ENCODE peak calls at places on chromosomes 1 and 21, in eight cellular contexts. One of them, this sample, is unnamed.

GRCh38 chr21:44408226-44408625 is 47.1 kb upstream of the LRRC3 start:
- DNase-seq in endodermal cell: no peak
- DNase-seq in psoas muscle: no peak
- DNase-seq in effector memory CD4-positive, alpha-beta T cell: no peak
- DNase-seq in A549: no peak
- DNase-seq in stomach: no peak
- DNase-seq in H1: no peak
- DNase-seq in aorta: peak
- DNase-seq in this sample: no peak

GRCh38 chr1:3863231-3863935 is 6.1 kb downstream of the DFFB start:
- DNase-seq in endodermal cell: no peak
- DNase-seq in psoas muscle: no peak
- DNase-seq in effector memory CD4-positive, alpha-beta T cell: no peak
- DNase-seq in A549: no peak
- DNase-seq in stomach: no peak
- DNase-seq in H1: no peak
- DNase-seq in aorta: peak
- DNase-seq in this sample: no peak

GRCh38 chr1:207818971-207819451 is 67.2 kb downstream of the CD46 start:
- DNase-seq in endodermal cell: no peak
- DNase-seq in psoas muscle: peak
- DNase-seq in effector memory CD4-positive, alpha-beta T cell: no peak
- DNase-seq in A549: peak
- DNase-seq in stomach: no peak
- DNase-seq in H1: no peak
- DNase-seq in aorta: no peak
- DNase-seq in this sample: no peak

GRCh38 chr1:236982380-236982779 is 21.9 kb downstream of the MT1HL1 start:
- DNase-seq in endodermal cell: peak
- DNase-seq in psoas muscle: no peak
- DNase-seq in effector memory CD4-positive, alpha-beta T cell: no peak
- DNase-seq in A549: no peak
- DNase-seq in stomach: no peak
- DNase-seq in H1: no peak
- DNase-seq in aorta: no peak
- DNase-seq in this sample: no peak

GRCh38 chr1:172647110-172647564 is 11.8 kb upstream of the FASLG start:
- DNase-seq in endodermal cell: no peak
- DNase-seq in psoas muscle: no peak
- DNase-seq in effector memory CD4-positive, alpha-beta T cell: no peak
- DNase-seq in A549: no peak
- DNase-seq in stomach: no peak
- DNase-seq in H1: no peak
- DNase-seq in aorta: no peak
- DNase-seq in this sample: no peak

GRCh38 chr1:16072616-16073484 is 601 bp downstream of the FAM131C start:
- DNase-seq in endodermal cell: peak
- DNase-seq in psoas muscle: no peak
- DNase-seq in effector memory CD4-positive, alpha-beta T cell: no peak
- DNase-seq in A549: no peak
- DNase-seq in stomach: no peak
- DNase-seq in H1: no peak
- DNase-seq in aorta: no peak
- DNase-seq in this sample: no peak

GRCh38 chr1:232016636-232017035 is 390.0 kb downstream of the DISC1 start:
- DNase-seq in endodermal cell: no peak
- DNase-seq in psoas muscle: no peak
- DNase-seq in effector memory CD4-positive, alpha-beta T cell: no peak
- DNase-seq in A549: no peak
- DNase-seq in stomach: no peak
- DNase-seq in H1: no peak
- DNase-seq in aorta: no peak
- DNase-seq in this sample: no peak

GRCh38 chr1:59375321-59376220 is 78.7 kb downstream of the FGGY start:
- DNase-seq in endodermal cell: no peak
- DNase-seq in psoas muscle: no peak
- DNase-seq in effector memory CD4-positive, alpha-beta T cell: no peak
- DNase-seq in A549: peak
- DNase-seq in stomach: no peak
- DNase-seq in H1: no peak
- DNase-seq in aorta: no peak
- DNase-seq in this sample: no peak

GRCh38 chr1:9211291-9211811 is 23.2 kb upstream of the H6PD start:
- DNase-seq in endodermal cell: no peak
- DNase-seq in psoas muscle: no peak
- DNase-seq in effector memory CD4-positive, alpha-beta T cell: no peak
- DNase-seq in A549: no peak
- DNase-seq in stomach: no peak
- DNase-seq in H1: no peak
- DNase-seq in aorta: no peak
- DNase-seq in this sample: no peak

GRCh38 chr1:221137668-221138067 is 258.4 kb downstream of the HLX start:
- DNase-seq in endodermal cell: no peak
- DNase-seq in psoas muscle: no peak
- DNase-seq in effector memory CD4-positive, alpha-beta T cell: no peak
- DNase-seq in A549: no peak
- DNase-seq in stomach: no peak
- DNase-seq in H1: no peak
- DNase-seq in aorta: no peak
- DNase-seq in this sample: no peak

DNA sequence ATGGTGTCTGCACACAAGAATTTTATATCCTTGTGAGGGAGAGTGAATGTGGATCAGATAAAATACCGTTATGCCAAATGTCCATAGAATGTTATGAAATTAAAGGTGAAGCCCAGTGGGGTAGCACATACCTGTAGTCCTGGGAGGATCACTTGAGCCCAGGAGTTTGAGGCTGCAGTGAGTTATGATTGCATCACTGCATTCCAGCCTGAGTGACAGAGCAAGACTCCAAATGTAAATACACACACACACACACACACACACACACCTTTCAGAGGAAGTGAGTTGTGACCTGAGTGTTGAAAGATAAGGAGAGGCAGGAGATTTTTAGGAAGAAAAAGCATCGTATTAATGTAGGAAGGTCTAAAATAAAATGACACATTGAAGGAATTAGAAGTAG is 28.1 kb upstream of the ZYG11A start:
- DNase-seq in endodermal cell: no peak
- DNase-seq in psoas muscle: no peak
- DNase-seq in effector memory CD4-positive, alpha-beta T cell: no peak
- DNase-seq in A549: peak
- DNase-seq in stomach: no peak
- DNase-seq in H1: no peak
- DNase-seq in aorta: no peak
- DNase-seq in this sample: no peak
- H3K27ac ChIP-seq in endodermal cell: no peak
- H3K27ac ChIP-seq in psoas muscle: no peak
- H3K27ac ChIP-seq in effector memory CD4-positive, alpha-beta T cell: no peak
- H3K27ac ChIP-seq in A549: no peak
- H3K27ac ChIP-seq in stomach: no peak
- H3K27ac ChIP-seq in H1: no peak
- H3K27ac ChIP-seq in aorta: no peak
- H3K27ac ChIP-seq in this sample: no peak

GRCh38 chr1:53278294-53278693 is 40.0 kb upstream of the MAGOH start:
- DNase-seq in endodermal cell: peak
- DNase-seq in psoas muscle: peak
- DNase-seq in effector memory CD4-positive, alpha-beta T cell: peak
- DNase-seq in A549: peak
- DNase-seq in stomach: peak
- DNase-seq in H1: no peak
- DNase-seq in aorta: peak
- DNase-seq in this sample: no peak
- H3K27ac ChIP-seq in endodermal cell: no peak
- H3K27ac ChIP-seq in psoas muscle: no peak
- H3K27ac ChIP-seq in effector memory CD4-positive, alpha-beta T cell: no peak
- H3K27ac ChIP-seq in A549: no peak
- H3K27ac ChIP-seq in stomach: no peak
- H3K27ac ChIP-seq in H1: no peak
- H3K27ac ChIP-seq in aorta: no peak
- H3K27ac ChIP-seq in this sample: no peak

DNA sequence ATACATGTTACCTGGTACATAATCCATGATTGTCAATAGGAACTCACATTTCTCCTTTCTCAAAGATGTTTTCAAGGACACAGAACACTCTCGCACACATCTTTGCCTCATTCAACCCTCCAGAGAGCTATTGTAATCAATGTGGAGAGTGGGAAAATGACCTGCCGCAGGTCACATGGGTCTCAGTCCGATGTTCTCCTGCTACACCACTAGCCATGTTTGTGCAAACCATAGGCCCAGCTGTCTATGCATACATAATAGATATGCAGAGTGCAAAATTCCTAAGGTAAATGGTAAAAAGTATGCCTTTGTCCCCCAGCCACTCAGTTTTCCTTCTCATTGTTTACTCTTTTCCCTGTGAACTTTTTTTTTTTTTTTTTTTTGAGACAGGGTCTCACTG is 89.2 kb downstream of the ADSS2 start:
- DNase-seq in endodermal cell: no peak
- DNase-seq in psoas muscle: no peak
- DNase-seq in effector memory CD4-positive, alpha-beta T cell: no peak
- DNase-seq in A549: no peak
- DNase-seq in stomach: no peak
- DNase-seq in H1: no peak
- DNase-seq in aorta: no peak
- DNase-seq in this sample: no peak
- H3K27ac ChIP-seq in endodermal cell: peak
- H3K27ac ChIP-seq in psoas muscle: no peak
- H3K27ac ChIP-seq in effector memory CD4-positive, alpha-beta T cell: no peak
- H3K27ac ChIP-seq in A549: peak
- H3K27ac ChIP-seq in stomach: peak
- H3K27ac ChIP-seq in H1: peak
- H3K27ac ChIP-seq in aorta: no peak
- H3K27ac ChIP-seq in this sample: peak

DNA sequence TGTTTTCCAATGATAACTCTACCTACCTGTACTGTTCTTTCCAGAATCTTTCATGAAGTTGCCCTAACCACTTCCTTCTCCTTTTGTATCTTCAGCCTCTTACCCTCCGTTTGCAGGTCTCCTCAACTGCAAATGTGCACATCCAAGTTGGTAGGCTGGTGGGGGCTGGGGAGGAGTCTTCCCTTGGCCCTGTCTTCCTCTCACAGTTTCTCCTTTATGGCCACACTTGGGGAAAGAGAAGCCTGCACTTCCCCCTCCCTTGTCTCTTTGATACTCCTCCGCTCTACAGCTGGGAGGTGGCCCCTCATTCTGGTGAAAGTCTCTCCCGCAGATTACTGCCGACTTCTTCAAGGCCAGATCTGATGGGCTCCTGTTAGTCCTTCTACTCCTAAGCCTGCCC is 26.9 kb upstream of the GPR88 start:
- DNase-seq in endodermal cell: no peak
- DNase-seq in psoas muscle: no peak
- DNase-seq in effector memory CD4-positive, alpha-beta T cell: no peak
- DNase-seq in A549: no peak
- DNase-seq in stomach: no peak
- DNase-seq in H1: no peak
- DNase-seq in aorta: no peak
- DNase-seq in this sample: no peak
- H3K27ac ChIP-seq in endodermal cell: no peak
- H3K27ac ChIP-seq in psoas muscle: no peak
- H3K27ac ChIP-seq in effector memory CD4-positive, alpha-beta T cell: no peak
- H3K27ac ChIP-seq in A549: no peak
- H3K27ac ChIP-seq in stomach: no peak
- H3K27ac ChIP-seq in H1: no peak
- H3K27ac ChIP-seq in aorta: no peak
- H3K27ac ChIP-seq in this sample: no peak

GRCh38 chr1:228941673-228942072 is 206.4 kb downstream of the RHOU start:
- DNase-seq in endodermal cell: no peak
- DNase-seq in psoas muscle: no peak
- DNase-seq in effector memory CD4-positive, alpha-beta T cell: no peak
- DNase-seq in A549: no peak
- DNase-seq in stomach: no peak
- DNase-seq in H1: no peak
- DNase-seq in aorta: no peak
- DNase-seq in this sample: no peak
- H3K27ac ChIP-seq in endodermal cell: no peak
- H3K27ac ChIP-seq in psoas muscle: no peak
- H3K27ac ChIP-seq in effector memory CD4-positive, alpha-beta T cell: no peak
- H3K27ac ChIP-seq in A549: no peak
- H3K27ac ChIP-seq in stomach: no peak
- H3K27ac ChIP-seq in H1: no peak
- H3K27ac ChIP-seq in aorta: no peak
- H3K27ac ChIP-seq in this sample: no peak

DNA sequence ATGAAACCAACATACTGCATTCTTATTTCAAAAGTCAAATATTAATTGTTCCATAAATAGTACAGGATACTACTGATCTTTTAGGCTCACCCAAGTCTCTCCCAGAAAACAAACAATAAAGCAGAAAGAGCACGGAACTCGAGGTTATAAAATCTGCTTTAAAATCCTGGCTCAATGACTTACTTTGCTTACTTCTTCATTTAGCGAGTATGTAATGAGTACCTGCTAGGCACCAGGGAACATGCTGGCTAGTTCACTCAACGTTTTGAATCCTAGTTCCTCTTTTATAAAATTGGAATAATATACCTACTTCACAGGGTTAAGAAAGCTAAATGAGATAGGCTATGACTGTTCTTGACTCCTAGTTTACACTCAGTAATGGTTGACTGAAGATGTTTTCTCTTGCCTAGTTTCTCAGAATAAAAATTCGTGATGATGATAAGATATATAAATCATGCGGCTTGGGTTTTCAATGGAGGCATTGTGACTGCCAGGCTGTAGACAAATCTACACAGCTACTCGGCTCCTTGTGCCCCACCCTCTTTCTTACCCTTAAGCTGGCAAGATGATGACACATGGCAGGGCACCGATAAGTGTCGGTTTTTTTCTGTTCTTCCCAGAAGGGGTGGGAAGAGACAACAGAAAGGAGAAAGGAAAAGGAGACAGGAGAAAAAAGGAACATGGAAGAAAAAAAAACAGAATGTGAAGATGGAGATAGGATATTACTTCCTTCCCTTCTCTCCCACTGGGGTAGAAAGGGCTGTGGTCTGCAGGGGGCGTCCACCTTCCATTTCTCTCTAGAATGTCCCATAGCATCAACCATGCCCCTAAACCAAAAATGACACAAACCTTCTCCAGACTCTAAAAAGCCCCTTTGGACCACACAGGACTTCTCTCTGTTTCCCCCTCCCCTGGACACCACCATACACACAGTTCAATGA is 507.1 kb downstream of the SMYD3 start:
- DNase-seq in endodermal cell: no peak
- DNase-seq in psoas muscle: no peak
- DNase-seq in effector memory CD4-positive, alpha-beta T cell: no peak
- DNase-seq in A549: no peak
- DNase-seq in stomach: no peak
- DNase-seq in H1: no peak
- DNase-seq in aorta: no peak
- DNase-seq in this sample: no peak
- H3K27ac ChIP-seq in endodermal cell: no peak
- H3K27ac ChIP-seq in psoas muscle: no peak
- H3K27ac ChIP-seq in effector memory CD4-positive, alpha-beta T cell: no peak
- H3K27ac ChIP-seq in A549: no peak
- H3K27ac ChIP-seq in stomach: peak
- H3K27ac ChIP-seq in H1: no peak
- H3K27ac ChIP-seq in aorta: no peak
- H3K27ac ChIP-seq in this sample: no peak